ENCODE peak calls at places on chromosomes 3 and 15, in eight cellular contexts. A is A549, M is endothelial cell of umbilical vein, B is HCT116, I is K562, P is GM12878, Z is H1, W is HepG2. X is an unnamed sample.

GRCh38 chr3:123683146-123683545 is 98.3 kb upstream of the HACD2 start:
- DNase-seq in A (no peak), M (no peak), B (no peak), I (no peak), P (no peak), Z (no peak), W (no peak), X (no peak)

GRCh38 chr3:18512007-18512406 is 86.9 kb upstream of the SATB1 start:
- DNase-seq in A (no peak), M (no peak), B (no peak), I (no peak), P (no peak), Z (no peak), W (no peak), X (peak; percentile 68)

GRCh38 chr3:8069981-8070380 is 431.6 kb upstream of the LMCD1 start:
- DNase-seq in A (no peak), M (no peak), B (no peak), I (no peak), P (no peak), Z (no peak), W (no peak), X (no peak)

GRCh38 chr3:30356901-30357753 is 249.3 kb upstream of the TGFBR2 start:
- DNase-seq in A (peak; percentile 43), M (no peak), B (no peak), I (no peak), P (no peak), Z (no peak), W (no peak), X (no peak)

GRCh38 chr3:49411550-49411967 is 217 bp downstream of the RHOA start:
- DNase-seq in A (no peak), M (no peak), B (no peak), I (peak; percentile 51), P (no peak), Z (no peak), W (peak; percentile 44), X (peak; percentile 74)

GRCh38 chr3:159919873-159920272 is 68.8 kb upstream of the IL12A start:
- DNase-seq in A (no peak), M (no peak), B (no peak), I (no peak), P (no peak), Z (no peak), W (no peak), X (no peak)

GRCh38 chr15:62928996-62929350 is 113.6 kb upstream of the TPM1 start:
- DNase-seq in A (peak; percentile 55), M (peak; percentile 64), B (peak; percentile 10), I (no peak), P (no peak), Z (no peak), W (peak; percentile 13), X (no peak)

GRCh38 chr15:91865486-91865885 is 12.0 kb downstream of the SLCO3A1 start:
- DNase-seq in A (no peak), M (no peak), B (no peak), I (no peak), P (no peak), Z (no peak), W (no peak), X (no peak)

GRCh38 chr15:43150171-43150929 is 17.0 kb downstream of the TMEM62 start:
- DNase-seq in A (peak; percentile 18), M (peak; percentile 78), B (no peak), I (peak; percentile 17), P (no peak), Z (no peak), W (no peak), X (no peak)

GRCh38 chr3:151673974-151674373 is 59.8 kb upstream of the AADACL2 start:
- DNase-seq in A (no peak), M (no peak), B (no peak), I (peak; percentile 83), P (no peak), Z (no peak), W (no peak), X (peak; percentile 31)

GRCh38 chr3:14651440-14652251 is at the start of gene CCDC174:
- DNase-seq in A (peak; percentile 96), M (peak; percentile 99), B (peak; percentile 99), I (peak; percentile 94), P (peak; percentile 100), Z (peak; percentile 84), W (peak; percentile 99), X (peak; percentile 99)
- TF ChIP-seq POLR2A in A (peak; percentile 96), M (peak; percentile 93), B (peak; percentile 63), I (peak; percentile 96), P (peak; percentile 99), Z (peak; percentile 94), W (peak; percentile 95), X (peak; percentile 83)

GRCh38 chr15:27601239-27601942 is 497.7 kb downstream of the OCA2 start:
- DNase-seq in A (no peak), M (no peak), B (no peak), I (no peak), P (no peak), Z (no peak), W (no peak), X (no peak)
- H3K4me3 ChIP-seq in A (no peak overlapping the region), M (no peak overlapping the region), B (no peak overlapping the region), I (no peak overlapping the region), P (no peak overlapping the region), Z (no peak overlapping the region), W (no peak overlapping the region), X (no peak overlapping the region)

GRCh38 chr15:79028411-79028964 is 62.1 kb downstream of the RASGRF1 start:
- DNase-seq in A (peak; percentile 54), M (peak; percentile 31), B (peak; percentile 52), I (peak; percentile 62), P (no peak), Z (peak; percentile 90), W (peak; percentile 63), X (peak; percentile 66)
- TF ChIP-seq MAX in A (no peak), M (no peak), B (no peak), I (no peak), P (no peak), Z (no peak), W (no peak), X (no peak)

GRCh38 chr3:71499477-71499876 is 84.1 kb downstream of the FOXP1 start:
- DNase-seq in A (no peak), M (no peak), B (no peak), I (no peak), P (no peak), Z (no peak), W (no peak), X (no peak)

GRCh38 chr3:71497367-71497925 is 86.1 kb downstream of the FOXP1 start:
- DNase-seq in A (no peak), M (no peak), B (no peak), I (no peak), P (no peak), Z (no peak), W (peak; percentile 31), X (no peak)

GRCh38 chr3:71500696-71501095 is 82.8 kb downstream of the FOXP1 start:
- DNase-seq in A (no peak), M (no peak), B (no peak), I (no peak), P (no peak), Z (no peak), W (no peak), X (no peak)

GRCh38 chr3:71498053-71498452 is 85.5 kb downstream of the FOXP1 start:
- DNase-seq in A (no peak), M (no peak), B (no peak), I (no peak), P (no peak), Z (no peak), W (no peak), X (no peak)

GRCh38 chr3:71498543-71498942 is 85.0 kb downstream of the FOXP1 start:
- DNase-seq in A (no peak), M (no peak), B (no peak), I (no peak), P (no peak), Z (no peak), W (no peak), X (no peak)
- TF ChIP-seq POLR2A in A (no peak), M (no peak), B (no peak), I (no peak), P (no peak), Z (no peak), W (no peak), X (no peak)

GRCh38 chr3:182683335-182684257 is 109.7 kb upstream of the ATP11B start:
- DNase-seq in A (peak; percentile 63), M (peak; percentile 84), B (peak; percentile 51), I (peak; percentile 71), P (peak; percentile 36), Z (peak; percentile 80), W (peak; percentile 48), X (peak; percentile 68)
- H3K4me3 ChIP-seq in A (peak overlapping the region; percentile 52), M (no peak overlapping the region), B (no peak overlapping the region), I (no peak overlapping the region), P (peak overlapping the region; percentile 74), Z (peak overlapping the region; percentile 76), W (peak overlapping the region; percentile 61), X (no peak overlapping the region)

GRCh38 chr3:12228461-12228860 is 60.4 kb upstream of the PPARG start:
- DNase-seq in A (no peak), M (no peak), B (no peak), I (no peak), P (no peak), Z (no peak), W (no peak), X (no peak)

GRCh38 chr3:12229896-12230295 is 59.0 kb upstream of the PPARG start:
- DNase-seq in A (no peak), M (no peak), B (no peak), I (no peak), P (no peak), Z (no peak), W (no peak), X (no peak)

GRCh38 chr3:12230406-12230805 is 58.5 kb upstream of the PPARG start:
- DNase-seq in A (no peak), M (no peak), B (no peak), I (no peak), P (no peak), Z (no peak), W (no peak), X (no peak)

GRCh38 chr3:12229144-12229871 is 59.6 kb upstream of the PPARG start:
- DNase-seq in A (no peak), M (no peak), B (no peak), I (no peak), P (no peak), Z (no peak), W (no peak), X (peak; percentile 8)

DNA sequence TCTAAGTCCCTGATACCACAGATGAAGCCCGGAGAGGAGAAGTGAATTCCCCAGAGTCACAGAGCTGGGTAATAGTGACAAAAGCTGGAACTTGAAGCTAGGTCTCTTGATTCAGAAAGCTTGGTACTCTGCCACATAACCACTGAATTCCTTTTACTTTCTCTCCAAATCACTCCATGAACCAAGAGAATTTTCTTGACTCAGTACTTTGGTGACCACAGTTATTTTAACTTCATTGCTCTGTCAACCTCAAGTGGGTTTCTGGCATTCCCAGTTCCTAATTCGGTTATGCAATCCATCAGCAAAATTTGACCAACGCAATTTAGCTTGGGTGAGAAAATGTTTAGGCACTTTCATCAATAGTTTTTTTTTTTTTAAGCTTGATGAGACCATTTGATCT is 61.0 kb upstream of the PPARG start:
- DNase-seq in A (no peak), M (no peak), B (no peak), I (no peak), P (no peak), Z (no peak), W (no peak), X (peak; percentile 28)
- TF ChIP-seq MAX in A (no peak), M (no peak), B (no peak), I (no peak), P (no peak), Z (no peak), W (no peak), X (no peak)

GRCh38 chr15:72685925-72686794 is at the start of the genes BBS4 and HIGD2B:
- DNase-seq in A (peak; percentile 90), M (peak; percentile 87), B (peak; percentile 90), I (peak; percentile 81), P (peak; percentile 70), Z (peak; percentile 93), W (peak; percentile 87), X (peak; percentile 95)
- TF ChIP-seq POLR2A in A (peak; percentile 86), M (peak; percentile 62), B (peak; percentile 86), I (peak; percentile 94), P (peak; percentile 88), Z (peak; percentile 89), W (peak; percentile 83), X (peak; percentile 93)